ENCODE peak calls at places on chromosomes 12 and 14, in seven cellular contexts. Y is Peyer's patch, Z is NB4, P is heart left ventricle, T is lower leg skin, H is adrenal gland, R is K562. S is an unnamed sample.

GRCh38 chr14:104794099-104794498 is 1.4 kb downstream of the AKT1 start:
- DNase-seq in Y (no peak), Z (peak; percentile 55), P (no peak), T (peak; percentile 93), H (peak; percentile 68), R (peak; percentile 70), S (no peak)

GRCh38 chr12:55842681-55843429 is at the start of gene MMP19:
- DNase-seq in Y (no peak), Z (peak; percentile 85), P (no peak), T (no peak), H (peak; percentile 35), R (peak; percentile 68), S (no peak)

GRCh38 chr12:51951843-51952722 is 584 bp downstream of the ACVR1B start:
- DNase-seq in Y (peak; percentile 57), Z (peak; percentile 68), P (peak; percentile 68), T (peak; percentile 88), H (peak; percentile 23), R (no peak), S (no peak)

GRCh38 chr14:26863736-26864135 is 265.9 kb upstream of the NOVA1 start:
- DNase-seq in Y (no peak), Z (peak; percentile 26), P (no peak), T (no peak), H (no peak), R (no peak), S (no peak)

GRCh38 chr12:57001448-57001906 is 4.9 kb downstream of the ZBTB39 start:
- DNase-seq in Y (peak; percentile 82), Z (peak; percentile 77), P (peak; percentile 78), T (peak; percentile 89), H (peak; percentile 77), R (peak; percentile 82), S (peak; percentile 74)

GRCh38 chr12:105562727-105563072 is 232.2 kb downstream of the C12orf75 start:
- DNase-seq in Y (no peak), Z (no peak), P (no peak), T (peak; percentile 58), H (no peak), R (no peak), S (peak; percentile 22)

GRCh38 chr12:94707892-94708291 is 57.5 kb upstream of the TMCC3 start:
- DNase-seq in Y (no peak), Z (no peak), P (peak; percentile 60), T (no peak), H (peak; percentile 44), R (no peak), S (no peak)

GRCh38 chr12:49195734-49196133 is 6.9 kb upstream of the TUBA1A start:
- DNase-seq in Y (no peak), Z (peak; percentile 70), P (no peak), T (peak; percentile 40), H (peak; percentile 9), R (no peak), S (no peak)

GRCh38 chr14:58096731-58097130 is 55.3 kb downstream of the ARMH4 start:
- DNase-seq in Y (no peak), Z (no peak), P (no peak), T (no peak), H (no peak), R (no peak), S (no peak)

GRCh38 chr12:10722502-10722904 is 620 bp downstream of the YBX3 start:
- DNase-seq in Y (peak; percentile 70), Z (peak; percentile 77), P (peak; percentile 70), T (peak; percentile 89), H (peak; percentile 68), R (peak; percentile 58), S (peak; percentile 35)

GRCh38 chr12:88185988-88186387 is 43.9 kb downstream of the TMTC3 start:
- DNase-seq in Y (no peak), Z (no peak), P (no peak), T (no peak), H (no peak), R (no peak), S (peak; percentile 5)

GRCh38 chr12:3496964-3497363 is 6.0 kb downstream of the PRMT8 start:
- DNase-seq in Y (no peak), Z (no peak), P (no peak), T (no peak), H (no peak), R (no peak), S (no peak)

DNA sequence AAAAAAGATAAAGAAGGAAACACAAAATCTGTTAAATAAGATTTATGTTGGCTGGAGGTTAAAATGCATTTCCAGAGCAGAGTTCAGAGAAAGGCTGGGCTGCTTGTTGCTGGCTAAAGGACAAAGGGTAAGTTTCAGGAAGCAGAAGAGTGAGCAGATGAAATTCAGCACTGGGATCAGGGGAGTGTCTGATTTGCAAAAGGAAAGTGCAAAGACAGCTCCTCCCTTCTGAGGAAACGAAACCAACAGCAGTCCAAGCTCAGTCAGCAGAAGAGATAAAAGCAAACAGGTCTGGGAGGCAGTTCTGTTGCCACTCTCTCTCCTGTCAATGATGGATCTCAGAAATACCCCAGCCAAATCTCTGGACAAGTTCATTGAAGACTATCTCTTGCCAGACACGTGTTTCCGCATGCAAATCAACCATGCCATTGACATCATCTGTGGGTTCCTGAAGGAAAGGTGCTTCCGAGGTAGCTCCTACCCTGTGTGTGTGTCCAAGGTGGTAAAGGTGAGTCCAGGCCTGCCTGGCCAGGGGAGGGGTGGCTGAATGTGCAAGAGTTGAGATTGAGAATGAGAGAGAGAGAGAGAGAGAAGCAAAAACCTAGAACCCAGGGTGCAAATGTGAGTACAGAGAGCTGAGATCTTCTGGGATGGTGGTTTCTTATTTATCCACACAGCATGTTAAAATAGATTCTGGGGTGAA is at the start of gene OAS1:
- DNase-seq in Y (no peak), Z (peak; percentile 88), P (no peak), T (no peak), H (peak; percentile 67), R (no peak), S (peak; percentile 54)
- TF ChIP-seq POLR2A in Y (peak; percentile 85), Z (no peak), P (no peak), T (no peak), H (no peak), R (no peak), S (no peak)

GRCh38 chr12:112117685-112118084 is 7.7 kb upstream of the TRAFD1 start:
- DNase-seq in Y (no peak), Z (no peak), P (no peak), T (no peak), H (no peak), R (no peak), S (no peak)

GRCh38 chr12:112115259-112116045 is 6.9 kb upstream of the NAA25 start:
- DNase-seq in Y (no peak), Z (no peak), P (no peak), T (peak; percentile 46), H (no peak), R (no peak), S (no peak)

GRCh38 chr12:112112423-112113132 is 4.0 kb upstream of the NAA25 start:
- DNase-seq in Y (no peak), Z (no peak), P (no peak), T (peak; percentile 86), H (no peak), R (no peak), S (no peak)

GRCh38 chr12:112111931-112112330 is 3.3 kb upstream of the NAA25 start:
- DNase-seq in Y (no peak), Z (no peak), P (no peak), T (peak; percentile 59), H (no peak), R (no peak), S (no peak)

GRCh38 chr12:112116232-112117060 is 7.9 kb upstream of the NAA25 start:
- DNase-seq in Y (peak; percentile 64), Z (peak; percentile 94), P (peak; percentile 79), T (peak; percentile 86), H (peak; percentile 85), R (peak; percentile 74), S (peak; percentile 54)
- TF ChIP-seq POLR2A in Y (no peak), Z (peak; percentile 84), P (peak; percentile 46), T (no peak), H (no peak), R (peak; percentile 83), S (peak; percentile 45)

DNA sequence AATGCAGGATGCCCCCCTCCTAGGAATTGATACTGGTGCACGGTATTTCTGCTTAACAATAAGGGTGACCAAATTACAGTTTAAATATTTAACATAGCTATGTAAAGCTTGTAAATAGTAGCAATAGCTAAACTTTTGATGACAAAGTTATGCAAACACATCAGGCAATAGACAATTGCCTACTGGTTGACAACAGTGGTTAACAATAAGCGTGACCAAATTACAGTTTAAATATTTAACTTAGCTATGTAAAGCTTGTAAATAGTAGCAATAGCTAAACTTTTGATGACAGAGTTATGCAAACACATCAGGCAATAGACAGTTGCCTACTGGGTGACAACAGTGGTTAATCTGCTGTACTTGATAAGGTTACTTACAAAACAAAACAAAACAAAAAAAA is 886.5 kb upstream of the FLRT2 start:
- DNase-seq in Y (no peak), Z (no peak), P (no peak), T (no peak), H (no peak), R (no peak), S (no peak)
- TF ChIP-seq POLR2A in Y (no peak), Z (no peak), P (no peak), T (no peak), H (no peak), R (no peak), S (no peak)

DNA sequence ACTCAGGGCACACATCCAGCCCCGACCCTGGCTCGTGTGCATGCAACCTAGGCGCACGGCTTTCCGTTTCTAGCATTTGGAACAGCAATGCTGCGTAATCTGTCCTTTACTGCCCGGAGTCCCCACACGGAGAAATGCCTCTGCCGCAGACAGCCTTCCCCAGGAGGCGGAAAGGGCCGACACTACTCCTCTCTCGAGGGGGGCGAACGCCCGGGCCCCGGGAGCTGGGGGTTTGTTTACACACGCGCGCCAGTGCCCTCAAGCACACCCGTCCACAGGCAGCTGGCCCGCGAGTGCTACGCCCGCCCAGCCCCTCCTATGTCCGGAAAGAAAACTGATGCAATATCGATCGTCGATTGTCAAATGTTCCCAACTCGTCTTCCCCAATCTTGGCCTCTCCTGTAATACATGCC is 849 bp downstream of the SLC38A2 start:
- DNase-seq in Y (peak; percentile 81), Z (peak; percentile 83), P (peak; percentile 85), T (peak; percentile 95), H (peak; percentile 76), R (peak; percentile 62), S (no peak)
- TF ChIP-seq POLR2A in Y (no peak), Z (no peak), P (no peak), T (no peak), H (peak; percentile 3), R (no peak), S (no peak)

DNA sequence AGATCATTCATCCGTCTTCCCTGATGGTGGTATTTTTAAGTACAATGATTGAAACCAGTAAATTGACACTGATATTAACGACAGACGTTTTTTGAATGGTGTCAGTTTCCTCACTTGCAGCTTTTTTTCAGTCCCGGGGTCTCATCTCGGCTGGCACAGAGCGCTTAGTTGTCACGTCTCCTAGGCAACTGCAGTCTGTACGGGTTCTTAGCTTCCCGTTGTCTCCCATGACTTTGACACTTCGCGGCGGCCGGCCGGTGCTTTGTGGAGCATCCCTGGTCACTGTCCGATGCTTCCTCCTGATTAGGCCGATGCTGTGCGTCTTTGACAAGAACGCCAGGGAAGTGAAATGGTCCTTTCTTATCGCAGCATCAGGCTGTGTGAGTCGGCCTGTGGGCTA is 67.4 kb downstream of the ADGRD1 start:
- DNase-seq in Y (no peak), Z (no peak), P (no peak), T (no peak), H (no peak), R (no peak), S (no peak)
- TF ChIP-seq POLR2A in Y (no peak), Z (no peak), P (no peak), T (no peak), H (no peak), R (no peak), S (no peak)